ENCODE peak calls at places on chromosome 2, in six cellular contexts. M is neural progenitor cell; L is right cardiac atrium; F is immature natural killer cell; X is naive B cell; B is activated CD8-positive, alpha-beta T cell treated with anti-CD3 and anti-CD28 coated beads for 36 hours. D is an unnamed sample.
A peak's percentile ranks its signal among the peaks of the same experiment; 100 is the strongest.

GRCh38 chr2:237551071-237551574 is 15.3 kb upstream of the PRLH start:
- DNase-seq in M (no peak), L (no peak), F (no peak), X (no peak), B (no peak), D (no peak)

GRCh38 chr2:85886585-85886984 is 2.2 kb downstream of the ST3GAL5 start:
- DNase-seq in M (no peak), L (peak; percentile 60), F (peak; percentile 29), X (no peak), B (peak; percentile 86), D (no peak)

GRCh38 chr2:23286765-23287155 is 98.2 kb upstream of the KLHL29 start:
- DNase-seq in M (no peak), L (peak; percentile 61), F (no peak), X (no peak), B (no peak), D (peak; percentile 57)

GRCh38 chr2:144201868-144202468 is 318.0 kb downstream of the ZEB2 start:
- DNase-seq in M (no peak), L (no peak), F (no peak), X (no peak), B (peak; percentile 42), D (no peak)

GRCh38 chr2:226995625-226996041 is 159.8 kb downstream of the RHBDD1 start:
- DNase-seq in M (no peak), L (peak; percentile 86), F (no peak), X (no peak), B (peak; percentile 70), D (peak; percentile 88)

GRCh38 chr2:46793423-46794416 is 121.9 kb downstream of the MCFD2 start:
- DNase-seq in M (no peak), L (no peak), F (no peak), X (no peak), B (no peak), D (no peak)

GRCh38 chr2:170711196-170711773 is 3.9 kb upstream of the SP5 start:
- DNase-seq in M (peak; percentile 59), L (no peak), F (no peak), X (no peak), B (no peak), D (no peak)

GRCh38 chr2:239693761-239694415 is 293.1 kb upstream of the HDAC4 start:
- DNase-seq in M (no peak), L (no peak), F (no peak), X (no peak), B (no peak), D (no peak)

GRCh38 chr2:157696036-157696435 is 67.4 kb upstream of the ACVR1C start:
- DNase-seq in M (no peak), L (no peak), F (no peak), X (no peak), B (no peak), D (no peak)

GRCh38 chr2:126886201-126886905 is 12.3 kb upstream of the TEX51 start:
- DNase-seq in M (peak; percentile 91), L (peak; percentile 85), F (no peak), X (peak; percentile 17), B (peak; percentile 76), D (peak; percentile 30)

GRCh38 chr2:168495524-168495923 is 39.5 kb downstream of the CERS6 start:
- DNase-seq in M (no peak), L (no peak), F (no peak), X (no peak), B (peak; percentile 34), D (no peak)

GRCh38 chr2:173077506-173078177 is 2.0 kb downstream of the MAP3K20 start:
- DNase-seq in M (no peak), L (no peak), F (no peak), X (no peak), B (no peak), D (no peak)

GRCh38 chr2:192571636-192572035 is 376.9 kb upstream of the TMEFF2 start:
- DNase-seq in M (no peak), L (no peak), F (no peak), X (no peak), B (no peak), D (no peak)

GRCh38 chr2:182280128-182280527 is 146.7 kb downstream of the PDE1A start:
- DNase-seq in M (no peak), L (no peak), F (no peak), X (no peak), B (no peak), D (no peak)

GRCh38 chr2:3116371-3116770 is 261.2 kb downstream of the EIPR1 start:
- DNase-seq in M (no peak), L (no peak), F (no peak), X (no peak), B (no peak), D (no peak)

GRCh38 chr2:38463752-38464151 is 86.7 kb upstream of the ATL2 start:
- DNase-seq in M (no peak), L (no peak), F (no peak), X (no peak), B (no peak), D (no peak)

GRCh38 chr2:69791045-69791444 is 38.4 kb upstream of the GMCL1 start:
- DNase-seq in M (no peak), L (no peak), F (no peak), X (no peak), B (no peak), D (no peak)

GRCh38 chr2:181574321-181574720 is 82.6 kb downstream of the CERKL start:
- DNase-seq in M (no peak), L (no peak), F (no peak), X (no peak), B (no peak), D (no peak)

GRCh38 chr2:205868773-205869333 is 186.6 kb downstream of the NRP2 start:
- DNase-seq in M (no peak), L (no peak), F (no peak), X (no peak), B (peak; percentile 77), D (no peak)

GRCh38 chr2:85137131-85137530 is 3.9 kb downstream of the TCF7L1 start:
- DNase-seq in M (no peak), L (peak; percentile 52), F (no peak), X (no peak), B (no peak), D (no peak)

GRCh38 chr2:219297766-219298456 is 11.3 kb downstream of the PTPRN start:
- DNase-seq in M (peak; percentile 16), L (no peak), F (no peak), X (no peak), B (no peak), D (no peak)

GRCh38 chr2:69177063-69177771 is 164.2 kb downstream of the ANTXR1 start:
- DNase-seq in M (peak; percentile 61), L (peak; percentile 78), F (no peak), X (no peak), B (no peak), D (no peak)

GRCh38 chr2:45014016-45014702 is 4.9 kb upstream of the SIX2 start:
- DNase-seq in M (peak; percentile 89), L (peak; percentile 88), F (no peak), X (no peak), B (peak; percentile 52), D (no peak)

GRCh38 chr2:37784759-37785149 is 113.3 kb upstream of the CDC42EP3 start:
- DNase-seq in M (no peak), L (no peak), F (no peak), X (no peak), B (no peak), D (no peak)

GRCh38 chr2:54947596-54948519 is 102.4 kb downstream of the RTN4 start:
- DNase-seq in M (peak; percentile 27), L (no peak), F (no peak), X (no peak), B (no peak), D (no peak)

GRCh38 chr2:1868683-1869141 is 124.4 kb upstream of the PXDN start:
- DNase-seq in M (peak; percentile 68), L (no peak), F (no peak), X (no peak), B (no peak), D (no peak)

GRCh38 chr2:206920310-206920709 is 19.0 kb upstream of the CPO start:
- DNase-seq in M (no peak), L (no peak), F (no peak), X (no peak), B (no peak), D (no peak)

GRCh38 chr2:130251865-130252620 is 53.8 kb upstream of the TUBA3E start:
- DNase-seq in M (no peak), L (no peak), F (no peak), X (no peak), B (no peak), D (no peak)

GRCh38 chr2:102660574-102660973 is 41.2 kb downstream of the SLC9A2 start:
- DNase-seq in M (no peak), L (no peak), F (no peak), X (no peak), B (no peak), D (no peak)

GRCh38 chr2:8015848-8016580 is 665.8 kb upstream of the ID2 start:
- DNase-seq in M (no peak), L (no peak), F (no peak), X (no peak), B (no peak), D (no peak)

GRCh38 chr2:146414456-146414855 is 1430.4 kb upstream of the ACVR2A start:
- DNase-seq in M (no peak), L (no peak), F (no peak), X (no peak), B (no peak), D (no peak)

GRCh38 chr2:174683392-174683759 is 80.9 kb downstream of the CHRNA1 start:
- DNase-seq in M (peak; percentile 52), L (no peak), F (peak; percentile 31), X (peak; percentile 15), B (peak; percentile 40), D (no peak)

GRCh38 chr2:172088245-172089004 is 3.1 kb downstream of the DLX1 start:
- DNase-seq in M (peak; percentile 67), L (no peak), F (no peak), X (no peak), B (no peak), D (no peak)

GRCh38 chr2:108922141-108922915 is 66.7 kb downstream of the EDAR start:
- DNase-seq in M (no peak), L (no peak), F (no peak), X (no peak), B (no peak), D (no peak)